ENCODE peak calls at places on chromosomes 6 and 20, in eight cellular contexts. A is psoas muscle, R is omental fat pad, X is GM10248, M is GM23338, Y is lower lobe of right lung, P is endothelial cell, B is B cell. K is an unnamed sample.

GRCh38 chr6:20377623-20378265 is 23.9 kb upstream of the E2F3 start:
- DNase-seq in A (no peak), R (no peak), X (no peak), M (no peak), Y (no peak), P (no peak), B (peak), K (peak)

GRCh38 chr6:15505463-15505918 is 157.3 kb downstream of the DTNBP1 start:
- DNase-seq in A (peak), R (peak), X (no peak), M (no peak), Y (no peak), P (no peak), B (no peak), K (no peak)

GRCh38 chr20:63014710-63015109 is 7.9 kb upstream of the BHLHE23 start:
- DNase-seq in A (no peak), R (no peak), X (peak), M (peak), Y (no peak), P (no peak), B (no peak), K (no peak)

GRCh38 chr6:52221302-52221701 is 23.0 kb downstream of the IL17F start:
- DNase-seq in A (no peak), R (no peak), X (no peak), M (no peak), Y (no peak), P (no peak), B (no peak), K (peak)

GRCh38 chr6:34992353-34992752 is 103.3 kb downstream of the ANKS1A start:
- DNase-seq in A (no peak), R (no peak), X (no peak), M (no peak), Y (no peak), P (no peak), B (no peak), K (no peak)

GRCh38 chr6:83083476-83083875 is 16.0 kb downstream of the DOP1A start:
- DNase-seq in A (no peak), R (no peak), X (no peak), M (no peak), Y (no peak), P (no peak), B (no peak), K (no peak)

GRCh38 chr6:76708641-76709331 is 636.3 kb upstream of the IMPG1 start:
- DNase-seq in A (no peak), R (no peak), X (no peak), M (peak), Y (no peak), P (no peak), B (no peak), K (no peak)

GRCh38 chr6:20870493-20870892 is 336.2 kb downstream of the CDKAL1 start:
- DNase-seq in A (no peak), R (no peak), X (no peak), M (no peak), Y (no peak), P (no peak), B (no peak), K (no peak)

GRCh38 chr6:27156874-27157460 is 90.5 kb upstream of the PRSS16 start:
- DNase-seq in A (no peak), R (no peak), X (no peak), M (peak), Y (no peak), P (no peak), B (no peak), K (no peak)

GRCh38 chr6:12637960-12638641 is 78.5 kb upstream of the PHACTR1 start:
- DNase-seq in A (no peak), R (no peak), X (peak), M (peak), Y (peak), P (peak), B (peak), K (peak)

GRCh38 chr6:12635813-12636212 is 80.8 kb upstream of the PHACTR1 start:
- DNase-seq in A (no peak), R (no peak), X (no peak), M (no peak), Y (no peak), P (no peak), B (no peak), K (no peak)

GRCh38 chr6:12640438-12640837 is 76.1 kb upstream of the PHACTR1 start:
- DNase-seq in A (no peak), R (no peak), X (no peak), M (no peak), Y (no peak), P (no peak), B (no peak), K (no peak)

GRCh38 chr6:12635375-12635774 is 81.2 kb upstream of the PHACTR1 start:
- DNase-seq in A (no peak), R (no peak), X (no peak), M (no peak), Y (no peak), P (no peak), B (no peak), K (no peak)

DNA sequence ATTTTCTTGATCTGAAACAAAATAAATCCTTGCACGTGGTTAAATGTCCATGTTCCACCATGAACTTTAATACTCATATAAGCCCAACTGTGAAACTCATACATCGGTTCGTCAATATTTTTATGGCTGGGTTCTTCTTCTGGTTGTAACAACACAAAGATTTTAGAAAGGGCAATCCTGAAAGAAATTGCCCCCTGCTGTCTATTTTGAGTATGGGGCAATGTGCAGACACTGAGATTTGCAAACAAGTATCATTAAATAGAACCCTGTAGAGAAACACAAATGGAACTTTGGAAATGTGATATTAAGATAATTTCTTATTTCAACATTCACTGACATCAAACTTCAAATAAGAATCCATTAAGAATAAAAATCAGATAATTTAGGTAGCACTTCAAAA is 80.2 kb upstream of the PHACTR1 start:
- DNase-seq in A (no peak), R (no peak), X (no peak), M (no peak), Y (no peak), P (no peak), B (no peak), K (no peak)
- TF ChIP-seq CTCF in A (no peak), R (no peak), X (no peak), M (no peak), Y (no peak), P (peak), B (no peak), K (peak)

GRCh38 chr6:154039231-154039842 is at the start of gene OPRM1:
- DNase-seq in A (peak), R (no peak), X (peak), M (peak), Y (peak), P (peak), B (no peak), K (peak)

DNA sequence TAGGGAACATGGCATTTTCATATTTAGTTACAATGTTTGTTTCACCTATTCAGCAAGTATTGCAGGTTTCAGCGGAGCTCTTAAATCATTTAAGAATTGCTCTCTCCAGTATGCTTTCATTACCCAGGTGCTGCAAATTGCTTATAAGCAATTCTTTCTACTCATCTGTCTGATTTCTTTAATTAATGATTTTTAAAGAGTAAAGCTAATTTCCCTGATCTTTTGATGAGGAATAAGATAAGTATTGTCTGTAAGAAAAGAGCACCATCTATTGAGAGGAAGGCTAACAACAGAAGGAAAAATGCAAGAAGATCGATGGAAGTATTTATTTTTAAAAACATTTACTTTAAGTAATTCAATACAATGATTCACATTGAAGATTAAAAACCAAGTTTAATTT is 2.0 kb downstream of the OPRM1 start:
- DNase-seq in A (no peak), R (no peak), X (no peak), M (no peak), Y (no peak), P (no peak), B (no peak), K (no peak)
- TF ChIP-seq CTCF in A (no peak), R (no peak), X (no peak), M (no peak), Y (no peak), P (no peak), B (no peak), K (no peak)

GRCh38 chr6:90302320-90302719 is 5.7 kb upstream of the BACH2 start:
- DNase-seq in A (no peak), R (no peak), X (no peak), M (no peak), Y (no peak), P (no peak), B (no peak), K (no peak)
- TF ChIP-seq CTCF in A (no peak), R (no peak), X (no peak), M (no peak), Y (no peak), P (no peak), B (no peak), K (no peak)

GRCh38 chr20:56957737-56958553 is 308.5 kb downstream of the BMP7 start:
- DNase-seq in A (no peak), R (no peak), X (no peak), M (peak), Y (no peak), P (peak), B (no peak), K (no peak)
- TF ChIP-seq CTCF in A (no peak), R (no peak), X (no peak), M (peak), Y (no peak), P (no peak), B (no peak), K (no peak)

DNA sequence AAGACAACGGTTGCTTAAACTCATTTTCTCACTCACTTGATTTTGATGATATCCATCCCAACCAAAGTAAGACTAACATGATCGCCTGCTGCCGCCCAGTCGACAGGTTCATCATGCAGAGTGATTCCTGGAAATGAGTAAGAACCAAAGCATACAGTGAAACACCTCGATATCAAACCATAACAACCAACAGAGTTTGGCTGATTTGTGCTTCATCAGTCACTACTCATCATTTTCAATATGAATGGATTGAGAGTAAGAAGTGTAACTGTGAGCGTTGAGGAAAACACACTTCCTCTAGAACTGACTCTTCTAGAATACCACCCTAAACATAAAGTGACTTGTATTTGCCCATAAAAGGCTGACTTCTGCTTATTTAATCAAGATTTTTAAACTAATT is 29.2 kb upstream of the ALDH8A1 start:
- DNase-seq in A (no peak), R (no peak), X (peak), M (no peak), Y (no peak), P (no peak), B (no peak), K (no peak)
- TF ChIP-seq CTCF in A (no peak), R (no peak), X (no peak), M (no peak), Y (no peak), P (no peak), B (no peak), K (no peak)

GRCh38 chr6:136525586-136526195 is 24.5 kb downstream of the MAP7 start:
- DNase-seq in A (no peak), R (no peak), X (no peak), M (no peak), Y (no peak), P (no peak), B (no peak), K (no peak)
- TF ChIP-seq CTCF in A (no peak), R (no peak), X (no peak), M (peak), Y (no peak), P (no peak), B (no peak), K (peak)

K was measured in kidney epithelial cell.